ENCODE peak calls at places on chromosome 9, in seven cellular contexts. G is heart left ventricle, V is colonic mucosa, F is progenitor cell of endocrine pancreas, Q is stomach, B is brain microvascular endothelial cell, Y is lower lobe of right lung. R is an unnamed sample.

GRCh38 chr9:21677834-21678233 is 124.6 kb upstream of the MTAP start:
- DNase-seq in G (no peak), V (no peak), F (no peak), Q (no peak), B (peak), Y (no peak), R (no peak)

GRCh38 chr9:138057726-138058125 is 180.1 kb downstream of the CACNA1B start:
- DNase-seq in G (no peak), V (no peak), F (no peak), Q (no peak), B (no peak), Y (no peak), R (no peak)

GRCh38 chr9:108468364-108468763 is 387.4 kb downstream of the ACTL7B start:
- DNase-seq in G (no peak), V (peak), F (no peak), Q (no peak), B (peak), Y (peak), R (peak)

GRCh38 chr9:114467910-114468309 is 37.4 kb downstream of the WHRN start:
- DNase-seq in G (no peak), V (no peak), F (no peak), Q (no peak), B (no peak), Y (no peak), R (no peak)

GRCh38 chr9:123063896-123064295 is 30.4 kb downstream of the GPR21 start:
- DNase-seq in G (no peak), V (no peak), F (no peak), Q (no peak), B (no peak), Y (no peak), R (no peak)

GRCh38 chr9:123174887-123175518 is 93.4 kb downstream of the STRBP start:
- DNase-seq in G (no peak), V (no peak), F (no peak), Q (no peak), B (no peak), Y (no peak), R (peak)

GRCh38 chr9:86827893-86828292 is 119.4 kb downstream of the GAS1 start:
- DNase-seq in G (no peak), V (no peak), F (no peak), Q (no peak), B (no peak), Y (no peak), R (no peak)

GRCh38 chr9:124684140-124684539 is 87.0 kb downstream of the NR6A1 start:
- DNase-seq in G (no peak), V (no peak), F (no peak), Q (no peak), B (no peak), Y (no peak), R (no peak)

GRCh38 chr9:136697821-136698526 is 10.7 kb upstream of the AGPAT2 start:
- DNase-seq in G (no peak), V (no peak), F (no peak), Q (no peak), B (no peak), Y (peak), R (no peak)

GRCh38 chr9:5326893-5327548 is 12.7 kb downstream of the RLN1 start:
- DNase-seq in G (no peak), V (peak), F (peak), Q (peak), B (no peak), Y (peak), R (no peak)

GRCh38 chr9:113963017-113963620 is 87.0 kb downstream of the ZNF618 start:
- DNase-seq in G (no peak), V (peak), F (no peak), Q (peak), B (peak), Y (peak), R (peak)

GRCh38 chr9:114591206-114591853 is 3.8 kb downstream of the ATP6V1G1 start:
- DNase-seq in G (no peak), V (no peak), F (no peak), Q (no peak), B (no peak), Y (no peak), R (no peak)

GRCh38 chr9:33794560-33794959 is 801 bp upstream of the PRSS3 start:
- DNase-seq in G (no peak), V (no peak), F (no peak), Q (no peak), B (no peak), Y (no peak), R (no peak)

GRCh38 chr9:34513567-34514214 is 9.1 kb downstream of the ENHO start:
- DNase-seq in G (no peak), V (no peak), F (no peak), Q (peak), B (no peak), Y (no peak), R (no peak)

GRCh38 chr9:134034215-134035040 is 9.1 kb downstream of the BRD3OS start:
- DNase-seq in G (no peak), V (no peak), F (no peak), Q (no peak), B (no peak), Y (no peak), R (no peak)

GRCh38 chr9:755454-756381 is 85.8 kb upstream of the DMRT1 start:
- DNase-seq in G (no peak), V (no peak), F (no peak), Q (no peak), B (peak), Y (no peak), R (no peak)

GRCh38 chr9:75667155-75667554 is 223.3 kb upstream of the PCSK5 start:
- DNase-seq in G (no peak), V (no peak), F (no peak), Q (no peak), B (no peak), Y (no peak), R (no peak)

GRCh38 chr9:75664597-75664996 is 225.9 kb upstream of the PCSK5 start:
- DNase-seq in G (no peak), V (no peak), F (no peak), Q (no peak), B (no peak), Y (no peak), R (no peak)
- TF ChIP-seq CTCF in G (no peak), V (no peak), F (no peak), Q (no peak), B (no peak), Y (no peak), R (no peak)

DNA sequence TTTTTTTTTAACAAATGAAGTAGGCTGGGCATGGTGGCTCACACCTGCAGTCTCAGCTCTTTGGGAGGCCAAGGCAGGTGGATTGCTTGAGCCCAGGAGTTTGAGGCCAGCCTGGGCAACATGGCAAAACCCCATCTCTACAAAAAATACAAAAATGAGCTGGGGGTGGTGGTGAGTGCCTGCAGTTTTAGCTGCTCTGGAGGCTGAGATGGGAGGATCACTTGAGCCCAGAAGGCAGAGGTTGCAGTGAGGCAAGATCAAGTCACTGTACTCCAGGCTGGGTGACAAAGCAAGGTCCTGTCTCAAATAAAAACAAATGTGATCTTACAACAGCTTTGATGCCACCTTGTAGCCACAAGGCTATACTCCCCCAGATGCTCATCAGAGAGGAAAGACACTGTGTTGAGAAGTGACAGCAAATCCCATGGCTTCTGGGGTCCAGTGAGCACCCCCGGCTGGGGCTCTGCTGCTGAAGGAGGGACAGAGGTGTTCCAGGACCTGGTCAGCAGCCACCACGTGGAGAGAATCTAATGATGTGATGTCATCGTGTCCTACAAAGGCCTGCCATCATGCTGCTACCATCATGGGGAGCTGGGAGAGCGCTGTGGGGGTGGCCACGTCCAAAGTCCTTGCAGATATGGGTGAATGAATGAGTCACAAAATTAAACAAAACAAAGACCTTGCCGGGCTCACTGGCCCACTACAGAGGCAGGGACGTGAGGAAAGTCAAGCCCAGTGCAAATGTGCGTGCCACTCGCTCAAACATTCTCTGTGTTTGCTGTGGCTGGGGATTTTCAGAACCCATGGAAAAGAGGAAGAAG is 60.7 kb downstream of the PRRT1B start:
- DNase-seq in G (no peak), V (no peak), F (no peak), Q (peak), B (peak), Y (no peak), R (no peak)
- TF ChIP-seq CTCF in G (no peak), V (no peak), F (no peak), Q (no peak), B (no peak), Y (no peak), R (no peak)

GRCh38 chr9:98080780-98081179 is 24.2 kb downstream of the NANS start:
- DNase-seq in G (no peak), V (no peak), F (no peak), Q (no peak), B (no peak), Y (no peak), R (no peak)
- TF ChIP-seq CTCF in G (no peak), V (no peak), F (no peak), Q (no peak), B (no peak), Y (no peak), R (no peak)

DNA sequence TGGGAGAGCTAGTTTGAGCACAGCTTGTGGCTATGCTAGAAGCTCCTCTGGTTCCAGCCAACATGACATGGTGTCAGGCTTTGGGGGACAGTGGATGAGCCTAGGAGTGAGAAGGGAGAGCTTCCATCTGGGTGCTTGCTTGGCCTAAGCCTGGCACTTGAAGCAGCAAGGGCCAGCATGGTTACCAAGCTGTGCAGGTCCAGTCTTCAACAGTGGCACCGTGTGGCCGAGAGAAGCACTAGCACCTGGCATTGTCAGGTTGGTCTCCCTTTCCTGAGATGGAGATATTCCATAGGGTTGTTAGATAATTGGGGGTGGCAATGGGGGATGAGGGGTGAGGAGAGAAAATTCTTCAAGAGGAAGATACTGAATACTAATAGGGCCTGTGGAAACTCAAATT is 261.9 kb downstream of the PBX3 start:
- DNase-seq in G (no peak), V (no peak), F (no peak), Q (no peak), B (no peak), Y (no peak), R (no peak)
- TF ChIP-seq CTCF in G (no peak), V (no peak), F (no peak), Q (no peak), B (peak), Y (no peak), R (peak)

GRCh38 chr9:37179576-37179975 is 59.2 kb downstream of the ZCCHC7 start:
- DNase-seq in G (no peak), V (no peak), F (no peak), Q (no peak), B (no peak), Y (no peak), R (no peak)

GRCh38 chr9:37174247-37174646 is 53.9 kb downstream of the ZCCHC7 start:
- DNase-seq in G (no peak), V (no peak), F (no peak), Q (no peak), B (peak), Y (no peak), R (no peak)

GRCh38 chr9:37182718-37183117 is 62.3 kb downstream of the ZCCHC7 start:
- DNase-seq in G (no peak), V (no peak), F (no peak), Q (no peak), B (no peak), Y (no peak), R (no peak)

GRCh38 chr9:37180138-37180537 is 59.8 kb downstream of the ZCCHC7 start:
- DNase-seq in G (no peak), V (no peak), F (no peak), Q (no peak), B (no peak), Y (no peak), R (no peak)

DNA sequence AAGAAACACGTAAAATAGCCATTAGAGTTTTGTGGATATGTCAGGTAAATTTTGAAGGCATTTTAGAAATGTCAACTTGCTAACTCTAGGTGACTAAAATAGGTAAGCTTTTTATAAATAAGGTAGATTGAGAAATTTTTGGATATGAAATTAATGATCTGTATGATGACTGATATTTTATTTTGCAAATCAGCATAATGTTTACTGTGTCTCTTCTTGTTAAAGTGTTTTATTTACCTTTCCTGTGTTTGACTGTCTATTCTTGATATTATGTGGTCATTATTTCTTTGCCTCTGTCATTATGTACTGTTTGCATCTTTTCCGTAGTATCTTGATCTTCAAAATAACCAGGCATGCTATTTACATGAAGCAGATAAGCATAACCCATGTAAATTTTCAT is 58.4 kb downstream of the ZCCHC7 start:
- DNase-seq in G (no peak), V (no peak), F (no peak), Q (no peak), B (no peak), Y (no peak), R (no peak)
- TF ChIP-seq CTCF in G (no peak), V (no peak), F (no peak), Q (no peak), B (no peak), Y (no peak), R (no peak)

DNA sequence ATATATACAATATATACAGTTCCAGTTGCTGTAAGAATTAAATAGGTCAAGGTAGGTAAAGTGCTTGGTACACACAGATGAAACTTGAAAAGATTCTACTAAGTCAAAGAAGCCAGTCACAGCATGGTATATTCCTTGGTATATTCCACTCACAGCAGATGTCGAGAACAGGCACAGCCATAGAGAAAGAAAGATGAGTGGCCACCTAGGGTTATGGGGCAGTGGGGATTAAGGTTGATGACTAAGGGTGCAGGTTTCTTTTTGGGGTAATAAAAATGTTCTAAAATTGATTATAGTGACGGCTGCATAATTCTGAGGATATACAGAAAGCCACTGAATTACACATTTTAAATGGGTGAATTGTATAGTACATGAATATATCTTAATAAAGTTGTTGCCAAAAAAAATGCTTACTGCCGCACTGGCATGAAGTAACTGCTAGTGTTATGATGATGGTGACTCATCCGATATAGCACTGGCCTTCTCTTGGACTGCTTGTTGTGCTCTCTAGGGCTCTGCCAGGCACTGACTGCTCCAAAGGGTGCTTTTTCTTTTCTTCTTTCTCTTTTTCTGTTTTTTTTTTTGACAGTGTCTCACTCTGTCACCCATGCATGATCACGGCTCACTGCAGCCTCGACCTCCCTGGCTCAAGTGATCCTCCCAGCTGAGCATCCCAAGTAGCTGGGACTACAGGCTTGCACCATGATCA is 23.5 kb downstream of the TBC1D2 start:
- DNase-seq in G (no peak), V (no peak), F (no peak), Q (no peak), B (peak), Y (no peak), R (no peak)
- TF ChIP-seq CTCF in G (no peak), V (no peak), F (no peak), Q (no peak), B (no peak), Y (no peak), R (no peak)

GRCh38 chr9:80509358-80509757 is 937.6 kb downstream of the TLE4 start:
- DNase-seq in G (no peak), V (no peak), F (no peak), Q (no peak), B (no peak), Y (no peak), R (no peak)
- TF ChIP-seq CTCF in G (no peak), V (no peak), F (peak), Q (no peak), B (no peak), Y (no peak), R (no peak)

GRCh38 chr9:27765266-27765665 is 192.0 kb upstream of the C9orf72 start:
- DNase-seq in G (no peak), V (no peak), F (no peak), Q (no peak), B (peak), Y (no peak), R (no peak)
- TF ChIP-seq CTCF in G (no peak), V (no peak), F (no peak), Q (no peak), B (no peak), Y (no peak), R (no peak)

GRCh38 chr9:129177443-129177790 is 644 bp downstream of the IER5L start:
- DNase-seq in G (no peak), V (no peak), F (no peak), Q (no peak), B (no peak), Y (no peak), R (peak)

GRCh38 chr9:129176786-129177442 is 1.1 kb downstream of the IER5L start:
- DNase-seq in G (peak), V (peak), F (peak), Q (no peak), B (peak), Y (peak), R (peak)

GRCh38 chr9:129178579-129178909 is 483 bp upstream of the IER5L start:
- DNase-seq in G (no peak), V (no peak), F (no peak), Q (no peak), B (no peak), Y (no peak), R (no peak)

GRCh38 chr9:129178983-129179382 is 922 bp upstream of the IER5L start:
- DNase-seq in G (peak), V (peak), F (peak), Q (no peak), B (no peak), Y (no peak), R (peak)

GRCh38 chr9:129177791-129178578 is at the start of gene IER5L:
- DNase-seq in G (peak), V (peak), F (peak), Q (peak), B (peak), Y (peak), R (peak)
- TF ChIP-seq CTCF in G (no peak), V (no peak), F (no peak), Q (no peak), B (no peak), Y (no peak), R (no peak)

R was measured in GM13977.